ENCODE peak calls at places on chromosomes 16 and 17, in eight cellular contexts. One of them, this sample, is unnamed.

GRCh38 chr17:28937044-28937729 is 14.1 kb downstream of the PHF12 start:
- DNase-seq in fibroblast of mammary gland: peak
- DNase-seq in mucosa of descending colon: no peak
- DNase-seq in mesendoderm: no peak
- DNase-seq in HAP-1: no peak
- DNase-seq in cardiac fibroblast: peak
- DNase-seq in stimulated activated CD8-positive, alpha-beta memory T cell treated with anti-CD3 and anti-CD28 coated beads, Interleukin-7, amount 100 ng/mL, for 1 hour: no peak
- DNase-seq in AG20443: peak
- DNase-seq in this sample: no peak

GRCh38 chr17:61997649-61998048 is 67.4 kb downstream of the MED13 start:
- DNase-seq in stimulated activated CD8-positive, alpha-beta memory T cell treated with anti-CD3 and anti-CD28 coated beads, Interleukin-7, amount 100 ng/mL, for 1 hour: no peak
- DNase-seq in mesendoderm: no peak
- DNase-seq in AG20443: peak
- DNase-seq in fibroblast of mammary gland: peak
- DNase-seq in cardiac fibroblast: peak
- DNase-seq in mucosa of descending colon: no peak
- DNase-seq in HAP-1: peak
- DNase-seq in this sample: peak

GRCh38 chr17:75832652-75833400 is 11.4 kb downstream of the UNC13D start:
- DNase-seq in mesendoderm: peak
- DNase-seq in AG20443: no peak
- DNase-seq in HAP-1: no peak
- DNase-seq in stimulated activated CD8-positive, alpha-beta memory T cell treated with anti-CD3 and anti-CD28 coated beads, Interleukin-7, amount 100 ng/mL, for 1 hour: no peak
- DNase-seq in mucosa of descending colon: peak
- DNase-seq in fibroblast of mammary gland: no peak
- DNase-seq in cardiac fibroblast: no peak
- DNase-seq in this sample: no peak

GRCh38 chr16:84299734-84300440 is 5.2 kb downstream of the WFDC1 start:
- DNase-seq in cardiac fibroblast: no peak
- DNase-seq in fibroblast of mammary gland: no peak
- DNase-seq in HAP-1: no peak
- DNase-seq in mesendoderm: no peak
- DNase-seq in mucosa of descending colon: no peak
- DNase-seq in stimulated activated CD8-positive, alpha-beta memory T cell treated with anti-CD3 and anti-CD28 coated beads, Interleukin-7, amount 100 ng/mL, for 1 hour: no peak
- DNase-seq in AG20443: no peak
- DNase-seq in this sample: no peak

GRCh38 chr16:10749680-10750035 is 6.0 kb downstream of the NUBP1 start:
- DNase-seq in fibroblast of mammary gland: peak
- DNase-seq in mesendoderm: no peak
- DNase-seq in AG20443: no peak
- DNase-seq in stimulated activated CD8-positive, alpha-beta memory T cell treated with anti-CD3 and anti-CD28 coated beads, Interleukin-7, amount 100 ng/mL, for 1 hour: no peak
- DNase-seq in cardiac fibroblast: peak
- DNase-seq in mucosa of descending colon: no peak
- DNase-seq in HAP-1: no peak
- DNase-seq in this sample: no peak

GRCh38 chr17:44205962-44206824 is 6.5 kb upstream of the ATXN7L3 start:
- DNase-seq in AG20443: no peak
- DNase-seq in mucosa of descending colon: no peak
- DNase-seq in fibroblast of mammary gland: no peak
- DNase-seq in HAP-1: no peak
- DNase-seq in mesendoderm: peak
- DNase-seq in stimulated activated CD8-positive, alpha-beta memory T cell treated with anti-CD3 and anti-CD28 coated beads, Interleukin-7, amount 100 ng/mL, for 1 hour: no peak
- DNase-seq in cardiac fibroblast: no peak
- DNase-seq in this sample: no peak

GRCh38 chr16:69324013-69324531 is 6.3 kb downstream of the PDF start:
- DNase-seq in stimulated activated CD8-positive, alpha-beta memory T cell treated with anti-CD3 and anti-CD28 coated beads, Interleukin-7, amount 100 ng/mL, for 1 hour: no peak
- DNase-seq in mucosa of descending colon: peak
- DNase-seq in AG20443: peak
- DNase-seq in HAP-1: no peak
- DNase-seq in mesendoderm: no peak
- DNase-seq in fibroblast of mammary gland: no peak
- DNase-seq in cardiac fibroblast: no peak
- DNase-seq in this sample: no peak

GRCh38 chr16:28140788-28141618 is 70.8 kb downstream of the XPO6 start:
- DNase-seq in fibroblast of mammary gland: no peak
- DNase-seq in AG20443: no peak
- DNase-seq in mesendoderm: no peak
- DNase-seq in cardiac fibroblast: peak
- DNase-seq in stimulated activated CD8-positive, alpha-beta memory T cell treated with anti-CD3 and anti-CD28 coated beads, Interleukin-7, amount 100 ng/mL, for 1 hour: peak
- DNase-seq in mucosa of descending colon: no peak
- DNase-seq in HAP-1: no peak
- DNase-seq in this sample: no peak

GRCh38 chr17:42282478-42283080 is 5.7 kb upstream of the STAT5A start:
- DNase-seq in mucosa of descending colon: no peak
- DNase-seq in fibroblast of mammary gland: no peak
- DNase-seq in AG20443: no peak
- DNase-seq in cardiac fibroblast: no peak
- DNase-seq in mesendoderm: peak
- DNase-seq in stimulated activated CD8-positive, alpha-beta memory T cell treated with anti-CD3 and anti-CD28 coated beads, Interleukin-7, amount 100 ng/mL, for 1 hour: no peak
- DNase-seq in HAP-1: no peak
- DNase-seq in this sample: no peak

GRCh38 chr16:29729116-29729521 is 16.7 kb downstream of the C16orf54 start:
- DNase-seq in cardiac fibroblast: peak
- DNase-seq in stimulated activated CD8-positive, alpha-beta memory T cell treated with anti-CD3 and anti-CD28 coated beads, Interleukin-7, amount 100 ng/mL, for 1 hour: no peak
- DNase-seq in mucosa of descending colon: no peak
- DNase-seq in AG20443: peak
- DNase-seq in fibroblast of mammary gland: peak
- DNase-seq in mesendoderm: peak
- DNase-seq in HAP-1: peak
- DNase-seq in this sample: peak

GRCh38 chr17:41625602-41626001 is 1.2 kb upstream of the KRT17 start:
- DNase-seq in mucosa of descending colon: no peak
- DNase-seq in cardiac fibroblast: no peak
- DNase-seq in AG20443: no peak
- DNase-seq in fibroblast of mammary gland: no peak
- DNase-seq in stimulated activated CD8-positive, alpha-beta memory T cell treated with anti-CD3 and anti-CD28 coated beads, Interleukin-7, amount 100 ng/mL, for 1 hour: no peak
- DNase-seq in mesendoderm: no peak
- DNase-seq in HAP-1: no peak
- DNase-seq in this sample: peak

GRCh38 chr16:86379505-86379846 is 130.9 kb upstream of the FOXF1 start:
- DNase-seq in fibroblast of mammary gland: peak
- DNase-seq in stimulated activated CD8-positive, alpha-beta memory T cell treated with anti-CD3 and anti-CD28 coated beads, Interleukin-7, amount 100 ng/mL, for 1 hour: no peak
- DNase-seq in mucosa of descending colon: no peak
- DNase-seq in mesendoderm: no peak
- DNase-seq in AG20443: peak
- DNase-seq in cardiac fibroblast: no peak
- DNase-seq in HAP-1: no peak
- DNase-seq in this sample: peak